ENCODE peak calls at places on chromosomes 6 and 20, in nine cellular contexts. One of them, this sample, is unnamed.

GRCh38 chr20:9270831-9271230 is 201.9 kb downstream of the PLCB4 start:
- DNase-seq in AG04450: peak; percentile 38
- DNase-seq in SK-N-SH: no peak
- DNase-seq in fibroblast of lung: peak; percentile 91
- DNase-seq in mammary epithelial cell: no peak
- DNase-seq in cardiac muscle cell: no peak
- DNase-seq in RWPE2: no peak
- DNase-seq in adrenal gland: no peak
- DNase-seq in breast epithelium: no peak
- DNase-seq in this sample: no peak

GRCh38 chr6:164085552-164086325 is 671.2 kb downstream of the QKI start:
- DNase-seq in AG04450: no peak
- DNase-seq in SK-N-SH: no peak
- DNase-seq in fibroblast of lung: peak; percentile 12
- DNase-seq in mammary epithelial cell: no peak
- DNase-seq in cardiac muscle cell: no peak
- DNase-seq in RWPE2: no peak
- DNase-seq in adrenal gland: no peak
- DNase-seq in breast epithelium: peak; percentile 78
- DNase-seq in this sample: peak; percentile 91

GRCh38 chr6:374956-375355 is 16.6 kb upstream of the IRF4 start:
- DNase-seq in AG04450: no peak
- DNase-seq in SK-N-SH: no peak
- DNase-seq in fibroblast of lung: no peak
- DNase-seq in mammary epithelial cell: no peak
- DNase-seq in cardiac muscle cell: no peak
- DNase-seq in RWPE2: no peak
- DNase-seq in adrenal gland: no peak
- DNase-seq in breast epithelium: no peak
- DNase-seq in this sample: no peak

GRCh38 chr6:143743256-143744166 is 65.7 kb downstream of the PHACTR2 start:
- DNase-seq in AG04450: peak; percentile 21
- DNase-seq in SK-N-SH: no peak
- DNase-seq in fibroblast of lung: peak; percentile 44
- DNase-seq in mammary epithelial cell: no peak
- DNase-seq in cardiac muscle cell: peak; percentile 3
- DNase-seq in RWPE2: no peak
- DNase-seq in adrenal gland: peak; percentile 26
- DNase-seq in breast epithelium: no peak
- DNase-seq in this sample: no peak

GRCh38 chr20:62059926-62060630 is 5.6 kb downstream of the TAF4 start:
- DNase-seq in AG04450: no peak
- DNase-seq in SK-N-SH: no peak
- DNase-seq in fibroblast of lung: no peak
- DNase-seq in mammary epithelial cell: no peak
- DNase-seq in cardiac muscle cell: no peak
- DNase-seq in RWPE2: peak; percentile 84
- DNase-seq in adrenal gland: no peak
- DNase-seq in breast epithelium: no peak
- DNase-seq in this sample: no peak

GRCh38 chr20:17680836-17681740 is 954 bp downstream of the RRBP1 start:
- DNase-seq in AG04450: no peak
- DNase-seq in SK-N-SH: peak; percentile 95
- DNase-seq in fibroblast of lung: peak; percentile 76
- DNase-seq in mammary epithelial cell: peak; percentile 63
- DNase-seq in cardiac muscle cell: peak; percentile 89
- DNase-seq in RWPE2: peak; percentile 85
- DNase-seq in adrenal gland: peak; percentile 86
- DNase-seq in breast epithelium: peak; percentile 68
- DNase-seq in this sample: peak; percentile 87

GRCh38 chr6:79384845-79385244 is 150.4 kb upstream of the HMGN3 start:
- DNase-seq in AG04450: no peak
- DNase-seq in SK-N-SH: no peak
- DNase-seq in fibroblast of lung: peak; percentile 32
- DNase-seq in mammary epithelial cell: no peak
- DNase-seq in cardiac muscle cell: peak; percentile 5
- DNase-seq in RWPE2: no peak
- DNase-seq in adrenal gland: no peak
- DNase-seq in breast epithelium: no peak
- DNase-seq in this sample: no peak

GRCh38 chr20:8693709-8694108 is 375.2 kb upstream of the PLCB4 start:
- DNase-seq in AG04450: peak; percentile 64
- DNase-seq in SK-N-SH: no peak
- DNase-seq in fibroblast of lung: peak; percentile 45
- DNase-seq in mammary epithelial cell: peak; percentile 1
- DNase-seq in cardiac muscle cell: no peak
- DNase-seq in RWPE2: no peak
- DNase-seq in adrenal gland: no peak
- DNase-seq in breast epithelium: no peak
- DNase-seq in this sample: no peak

GRCh38 chr20:24382330-24382729 is 87.1 kb upstream of the SYNDIG1 start:
- DNase-seq in AG04450: no peak
- DNase-seq in SK-N-SH: peak; percentile 44
- DNase-seq in fibroblast of lung: no peak
- DNase-seq in mammary epithelial cell: no peak
- DNase-seq in cardiac muscle cell: no peak
- DNase-seq in RWPE2: no peak
- DNase-seq in adrenal gland: peak; percentile 22
- DNase-seq in breast epithelium: no peak
- DNase-seq in this sample: peak; percentile 22

GRCh38 chr6:12010635-12011275 is 1.4 kb upstream of the HIVEP1 start:
- DNase-seq in AG04450: no peak
- DNase-seq in SK-N-SH: peak; percentile 65
- DNase-seq in fibroblast of lung: no peak
- DNase-seq in mammary epithelial cell: no peak
- DNase-seq in cardiac muscle cell: peak; percentile 87
- DNase-seq in RWPE2: peak; percentile 66
- DNase-seq in adrenal gland: peak; percentile 75
- DNase-seq in breast epithelium: peak; percentile 62
- DNase-seq in this sample: peak; percentile 90

GRCh38 chr20:47521059-47521808 is 19.5 kb downstream of the NCOA3 start:
- DNase-seq in AG04450: no peak
- DNase-seq in SK-N-SH: no peak
- DNase-seq in fibroblast of lung: no peak
- DNase-seq in mammary epithelial cell: peak; percentile 43
- DNase-seq in cardiac muscle cell: no peak
- DNase-seq in RWPE2: no peak
- DNase-seq in adrenal gland: no peak
- DNase-seq in breast epithelium: no peak
- DNase-seq in this sample: no peak

GRCh38 chr6:166626177-166627038 is 643 bp downstream of the RPS6KA2 start:
- DNase-seq in AG04450: no peak
- DNase-seq in SK-N-SH: peak; percentile 64
- DNase-seq in fibroblast of lung: peak; percentile 55
- DNase-seq in mammary epithelial cell: peak; percentile 52
- DNase-seq in cardiac muscle cell: peak; percentile 66
- DNase-seq in RWPE2: no peak
- DNase-seq in adrenal gland: peak; percentile 51
- DNase-seq in breast epithelium: peak; percentile 32
- DNase-seq in this sample: no peak

GRCh38 chr20:47691632-47692031 is 93.6 kb downstream of the SULF2 start:
- DNase-seq in AG04450: no peak
- DNase-seq in SK-N-SH: no peak
- DNase-seq in fibroblast of lung: peak; percentile 50
- DNase-seq in mammary epithelial cell: peak; percentile 46
- DNase-seq in cardiac muscle cell: peak; percentile 34
- DNase-seq in RWPE2: no peak
- DNase-seq in adrenal gland: no peak
- DNase-seq in breast epithelium: no peak
- DNase-seq in this sample: no peak

GRCh38 chr6:116210750-116211425 is 43.0 kb downstream of the TSPYL4 start:
- DNase-seq in AG04450: no peak
- DNase-seq in SK-N-SH: no peak
- DNase-seq in fibroblast of lung: no peak
- DNase-seq in mammary epithelial cell: peak; percentile 91
- DNase-seq in cardiac muscle cell: peak; percentile 13
- DNase-seq in RWPE2: peak; percentile 88
- DNase-seq in adrenal gland: peak; percentile 87
- DNase-seq in breast epithelium: no peak
- DNase-seq in this sample: no peak

GRCh38 chr6:31706599-31706998 is at the start of gene LY6G6F:
- DNase-seq in AG04450: no peak
- DNase-seq in SK-N-SH: no peak
- DNase-seq in fibroblast of lung: no peak
- DNase-seq in mammary epithelial cell: no peak
- DNase-seq in cardiac muscle cell: no peak
- DNase-seq in RWPE2: no peak
- DNase-seq in adrenal gland: no peak
- DNase-seq in breast epithelium: no peak
- DNase-seq in this sample: no peak

GRCh38 chr6:31710490-31711219 is 4.0 kb downstream of the LY6G6F start:
- DNase-seq in AG04450: no peak
- DNase-seq in SK-N-SH: no peak
- DNase-seq in fibroblast of lung: no peak
- DNase-seq in mammary epithelial cell: no peak
- DNase-seq in cardiac muscle cell: no peak
- DNase-seq in RWPE2: no peak
- DNase-seq in adrenal gland: no peak
- DNase-seq in breast epithelium: no peak
- DNase-seq in this sample: no peak

GRCh38 chr6:31707701-31708100 is 1.0 kb downstream of the LY6G6F start:
- DNase-seq in AG04450: no peak
- DNase-seq in SK-N-SH: no peak
- DNase-seq in fibroblast of lung: no peak
- DNase-seq in mammary epithelial cell: no peak
- DNase-seq in cardiac muscle cell: no peak
- DNase-seq in RWPE2: no peak
- DNase-seq in adrenal gland: no peak
- DNase-seq in breast epithelium: no peak
- DNase-seq in this sample: no peak

GRCh38 chr6:31711233-31711632 is 3.9 kb upstream of the LY6G6D start:
- DNase-seq in AG04450: no peak
- DNase-seq in SK-N-SH: no peak
- DNase-seq in fibroblast of lung: no peak
- DNase-seq in mammary epithelial cell: no peak
- DNase-seq in cardiac muscle cell: no peak
- DNase-seq in RWPE2: no peak
- DNase-seq in adrenal gland: no peak
- DNase-seq in breast epithelium: no peak
- DNase-seq in this sample: no peak

GRCh38 chr6:31708224-31708623 is 1.6 kb downstream of the LY6G6F start:
- DNase-seq in AG04450: no peak
- DNase-seq in SK-N-SH: no peak
- DNase-seq in fibroblast of lung: no peak
- DNase-seq in mammary epithelial cell: no peak
- DNase-seq in cardiac muscle cell: no peak
- DNase-seq in RWPE2: no peak
- DNase-seq in adrenal gland: no peak
- DNase-seq in breast epithelium: no peak
- DNase-seq in this sample: no peak
- H3K4me3 ChIP-seq in AG04450: no peak overlapping the region
- H3K4me3 ChIP-seq in SK-N-SH: no peak overlapping the region
- H3K4me3 ChIP-seq in fibroblast of lung: no peak overlapping the region
- H3K4me3 ChIP-seq in mammary epithelial cell: no peak overlapping the region
- H3K4me3 ChIP-seq in cardiac muscle cell: no peak overlapping the region
- H3K4me3 ChIP-seq in RWPE2: no peak overlapping the region
- H3K4me3 ChIP-seq in adrenal gland: no peak overlapping the region
- H3K4me3 ChIP-seq in breast epithelium: no peak overlapping the region
- H3K4me3 ChIP-seq in this sample: no peak overlapping the region

GRCh38 chr6:136927313-136927712 is 5.2 kb downstream of the SLC35D3 start:
- DNase-seq in AG04450: no peak
- DNase-seq in SK-N-SH: peak; percentile 46
- DNase-seq in fibroblast of lung: no peak
- DNase-seq in mammary epithelial cell: peak; percentile 8
- DNase-seq in cardiac muscle cell: no peak
- DNase-seq in RWPE2: no peak
- DNase-seq in adrenal gland: no peak
- DNase-seq in breast epithelium: no peak
- DNase-seq in this sample: no peak
- TF ChIP-seq CTCF in AG04450: peak; percentile 38
- TF ChIP-seq CTCF in SK-N-SH: peak; percentile 25
- TF ChIP-seq CTCF in fibroblast of lung: peak; percentile 17
- TF ChIP-seq CTCF in mammary epithelial cell: peak; percentile 26
- TF ChIP-seq CTCF in cardiac muscle cell: peak; percentile 34
- TF ChIP-seq CTCF in RWPE2: peak; percentile 40
- TF ChIP-seq CTCF in adrenal gland: peak; percentile 15
- TF ChIP-seq CTCF in breast epithelium: no peak
- TF ChIP-seq CTCF in this sample: no peak

GRCh38 chr20:3934628-3935027 is 45.4 kb downstream of the PANK2 start:
- DNase-seq in AG04450: no peak
- DNase-seq in SK-N-SH: no peak
- DNase-seq in fibroblast of lung: peak; percentile 46
- DNase-seq in mammary epithelial cell: no peak
- DNase-seq in cardiac muscle cell: no peak
- DNase-seq in RWPE2: no peak
- DNase-seq in adrenal gland: no peak
- DNase-seq in breast epithelium: no peak
- DNase-seq in this sample: no peak

GRCh38 chr20:3933126-3933684 is 44.0 kb downstream of the PANK2 start:
- DNase-seq in AG04450: no peak
- DNase-seq in SK-N-SH: no peak
- DNase-seq in fibroblast of lung: no peak
- DNase-seq in mammary epithelial cell: no peak
- DNase-seq in cardiac muscle cell: no peak
- DNase-seq in RWPE2: no peak
- DNase-seq in adrenal gland: no peak
- DNase-seq in breast epithelium: no peak
- DNase-seq in this sample: no peak

GRCh38 chr20:3935956-3936340 is 46.8 kb downstream of the PANK2 start:
- DNase-seq in AG04450: no peak
- DNase-seq in SK-N-SH: no peak
- DNase-seq in fibroblast of lung: no peak
- DNase-seq in mammary epithelial cell: no peak
- DNase-seq in cardiac muscle cell: no peak
- DNase-seq in RWPE2: no peak
- DNase-seq in adrenal gland: no peak
- DNase-seq in breast epithelium: no peak
- DNase-seq in this sample: no peak

GRCh38 chr20:3937618-3938017 is 48.4 kb downstream of the PANK2 start:
- DNase-seq in AG04450: no peak
- DNase-seq in SK-N-SH: no peak
- DNase-seq in fibroblast of lung: no peak
- DNase-seq in mammary epithelial cell: no peak
- DNase-seq in cardiac muscle cell: no peak
- DNase-seq in RWPE2: no peak
- DNase-seq in adrenal gland: no peak
- DNase-seq in breast epithelium: no peak
- DNase-seq in this sample: no peak

GRCh38 chr20:3935295-3935955 is 46.2 kb downstream of the PANK2 start:
- DNase-seq in AG04450: no peak
- DNase-seq in SK-N-SH: no peak
- DNase-seq in fibroblast of lung: peak; percentile 34
- DNase-seq in mammary epithelial cell: no peak
- DNase-seq in cardiac muscle cell: peak; percentile 60
- DNase-seq in RWPE2: no peak
- DNase-seq in adrenal gland: peak; percentile 71
- DNase-seq in breast epithelium: no peak
- DNase-seq in this sample: peak; percentile 75
- H3K27ac ChIP-seq in AG04450: no peak overlapping the region
- H3K27ac ChIP-seq in SK-N-SH: no peak overlapping the region
- H3K27ac ChIP-seq in fibroblast of lung: peak overlapping the region; percentile 46
- H3K27ac ChIP-seq in mammary epithelial cell: no peak overlapping the region
- H3K27ac ChIP-seq in cardiac muscle cell: peak overlapping the region; percentile 68
- H3K27ac ChIP-seq in RWPE2: no peak overlapping the region
- H3K27ac ChIP-seq in adrenal gland: peak overlapping the region; percentile 77
- H3K27ac ChIP-seq in breast epithelium: peak overlapping the region; percentile 75
- H3K27ac ChIP-seq in this sample: peak overlapping the region; percentile 72

DNA sequence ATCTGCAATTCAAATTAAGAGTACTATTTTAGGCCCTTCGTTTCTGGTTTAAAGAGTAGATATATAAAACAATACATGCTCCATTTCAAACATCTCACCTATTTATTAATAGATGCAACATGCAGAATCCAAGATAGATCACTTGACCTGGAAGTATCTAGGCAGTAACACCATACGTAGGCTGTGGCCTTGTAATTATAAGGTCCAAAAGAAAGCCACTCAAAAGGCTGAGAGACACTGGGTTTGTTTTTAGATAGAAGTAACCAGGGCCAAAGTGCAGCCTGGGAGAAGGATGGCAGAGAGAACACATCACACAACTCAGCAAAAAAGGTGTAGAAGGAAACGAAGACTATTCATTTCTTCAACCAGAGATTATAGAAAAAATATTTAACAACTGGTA is 8.4 kb upstream of the GFOD1 start:
- DNase-seq in AG04450: no peak
- DNase-seq in SK-N-SH: no peak
- DNase-seq in fibroblast of lung: no peak
- DNase-seq in mammary epithelial cell: no peak
- DNase-seq in cardiac muscle cell: no peak
- DNase-seq in RWPE2: no peak
- DNase-seq in adrenal gland: no peak
- DNase-seq in breast epithelium: no peak
- DNase-seq in this sample: no peak
- H3K4me3 ChIP-seq in AG04450: no peak overlapping the region
- H3K4me3 ChIP-seq in SK-N-SH: no peak overlapping the region
- H3K4me3 ChIP-seq in fibroblast of lung: no peak overlapping the region
- H3K4me3 ChIP-seq in mammary epithelial cell: no peak overlapping the region
- H3K4me3 ChIP-seq in cardiac muscle cell: no peak overlapping the region
- H3K4me3 ChIP-seq in RWPE2: no peak overlapping the region
- H3K4me3 ChIP-seq in adrenal gland: no peak overlapping the region
- H3K4me3 ChIP-seq in breast epithelium: no peak overlapping the region
- H3K4me3 ChIP-seq in this sample: no peak overlapping the region

This sample was measured in coronary artery.